ENCODE peak calls at places on chromosomes 12 and 14, in ten cellular contexts. R is psoas muscle, T is HFF-Myc, O is HFFc6, M is cardiac fibroblast, W is gastrocnemius medialis, L is WTC11, V is astrocyte of the spinal cord, Y is GM20000, G is cardiac muscle cell. K is an unnamed sample.

GRCh38 chr14:38107216-38107631 is 100.5 kb upstream of the SSTR1 start:
- DNase-seq in R (no peak), T (no peak), O (no peak), M (no peak), W (no peak), L (no peak), V (no peak), Y (no peak), G (no peak), K (no peak)

GRCh38 chr14:63677891-63678379 is 36.3 kb upstream of the WDR89 start:
- DNase-seq in R (no peak), T (peak; percentile 61), O (peak; percentile 96), M (peak; percentile 59), W (no peak), L (no peak), V (peak; percentile 35), Y (no peak), G (peak; percentile 44), K (no peak)

GRCh38 chr12:49632986-49633702 is 9.8 kb downstream of the PRPF40B start:
- DNase-seq in R (no peak), T (no peak), O (no peak), M (no peak), W (no peak), L (no peak), V (no peak), Y (no peak), G (no peak), K (no peak)

GRCh38 chr14:23183076-23183475 is 384 bp downstream of the SLC7A8 start:
- DNase-seq in R (no peak), T (no peak), O (no peak), M (no peak), W (no peak), L (no peak), V (peak; percentile 14), Y (no peak), G (no peak), K (no peak)

GRCh38 chr12:80632835-80633234 is 74.6 kb upstream of the MYF6 start:
- DNase-seq in R (no peak), T (no peak), O (no peak), M (peak; percentile 37), W (peak; percentile 30), L (peak; percentile 70), V (peak; percentile 9), Y (peak; percentile 4), G (no peak), K (peak; percentile 40)

GRCh38 chr14:102933618-102934231 is 11.3 kb downstream of the AMN start:
- DNase-seq in R (no peak), T (no peak), O (no peak), M (no peak), W (no peak), L (no peak), V (no peak), Y (no peak), G (no peak), K (no peak)

GRCh38 chr12:60265741-60266140 is 669.9 kb downstream of the SLC16A7 start:
- DNase-seq in R (no peak), T (no peak), O (no peak), M (no peak), W (no peak), L (no peak), V (no peak), Y (no peak), G (no peak), K (peak; percentile 1)

GRCh38 chr12:44812062-44812461 is 64.1 kb downstream of the NELL2 start:
- DNase-seq in R (no peak), T (peak; percentile 7), O (no peak), M (no peak), W (no peak), L (no peak), V (no peak), Y (peak; percentile 10), G (no peak), K (peak; percentile 21)

GRCh38 chr12:79935624-79936040 is 735 bp upstream of the PPP1R12A start:
- DNase-seq in R (no peak), T (no peak), O (peak; percentile 16), M (no peak), W (no peak), L (no peak), V (peak; percentile 67), Y (peak; percentile 9), G (no peak), K (no peak)

GRCh38 chr12:58225067-58225877 is 283.9 kb downstream of the ATP23 start:
- DNase-seq in R (no peak), T (no peak), O (no peak), M (no peak), W (no peak), L (no peak), V (no peak), Y (no peak), G (no peak), K (no peak)
- TF ChIP-seq CTCF in R (no peak), T (no peak), O (no peak), M (no peak), W (no peak), L (no peak), V (no peak), Y (no peak), G (no peak), K (no peak)

GRCh38 chr12:24027352-24027751 is 77.9 kb upstream of the SOX5 start:
- DNase-seq in R (no peak), T (no peak), O (no peak), M (no peak), W (no peak), L (no peak), V (no peak), Y (no peak), G (no peak), K (no peak)
- TF ChIP-seq CTCF in R (no peak), T (no peak), O (no peak), M (no peak), W (no peak), L (no peak), V (no peak), Y (no peak), G (no peak), K (no peak)

DNA sequence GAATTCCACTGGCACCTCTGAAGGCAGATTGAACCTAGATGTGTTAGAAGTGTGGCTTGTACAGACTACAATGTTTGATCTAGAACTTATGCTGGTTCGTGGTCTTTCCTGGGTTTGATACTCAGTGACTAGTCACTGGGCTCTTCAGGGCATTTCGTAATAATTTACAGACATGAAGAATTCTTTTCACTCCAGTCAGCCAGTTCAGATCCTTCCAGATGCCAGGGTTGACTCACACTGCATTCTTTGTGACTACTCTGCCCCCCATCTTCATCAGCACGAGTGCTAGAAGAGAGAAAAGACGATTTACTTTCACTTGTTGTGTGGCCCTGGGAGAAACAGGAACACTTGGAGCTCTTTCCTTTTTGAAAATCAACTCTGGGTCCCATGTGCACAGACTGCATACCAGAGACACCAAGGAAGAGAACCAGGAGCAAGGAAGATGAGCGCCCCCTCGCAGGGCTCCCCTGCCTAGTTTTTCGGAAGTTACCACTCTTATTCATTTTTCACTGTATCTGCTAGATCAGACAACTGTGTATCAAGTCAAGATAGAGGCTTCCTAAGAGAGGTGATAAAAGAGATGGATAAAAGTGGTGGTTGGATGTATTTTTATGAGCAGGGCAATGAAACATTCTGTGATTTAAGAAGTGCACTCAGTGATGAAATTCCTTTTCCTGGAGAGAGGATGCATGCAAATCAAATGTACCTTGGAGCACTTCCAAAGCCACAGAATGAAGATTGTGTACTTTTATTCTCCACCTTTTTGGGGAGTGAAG is 33.5 kb upstream of the EVL start:
- DNase-seq in R (peak; percentile 28), T (peak; percentile 93), O (peak; percentile 97), M (peak; percentile 99), W (peak; percentile 51), L (no peak), V (peak; percentile 97), Y (no peak), G (peak; percentile 98), K (peak; percentile 99)
- TF ChIP-seq CTCF in R (no peak), T (no peak), O (peak; percentile 57), M (no peak), W (no peak), L (no peak), V (no peak), Y (no peak), G (peak; percentile 22), K (no peak)

GRCh38 chr14:101535232-101535631 is 26.1 kb upstream of the DIO3 start:
- DNase-seq in R (no peak), T (no peak), O (no peak), M (no peak), W (no peak), L (no peak), V (no peak), Y (no peak), G (no peak), K (no peak)
- TF ChIP-seq CTCF in R (no peak), T (no peak), O (no peak), M (no peak), W (no peak), L (no peak), V (no peak), Y (no peak), G (no peak), K (no peak)

GRCh38 chr12:92784795-92785562 is 82.2 kb downstream of the PLEKHG7 start:
- DNase-seq in R (no peak), T (peak; percentile 80), O (peak; percentile 77), M (peak; percentile 84), W (no peak), L (no peak), V (peak; percentile 87), Y (peak; percentile 57), G (peak; percentile 87), K (peak; percentile 80)
- TF ChIP-seq CTCF in R (peak; percentile 66), T (peak; percentile 40), O (peak; percentile 79), M (peak; percentile 48), W (peak; percentile 67), L (peak; percentile 23), V (peak; percentile 46), Y (no peak), G (peak; percentile 50), K (peak; percentile 49)

K was measured in MCF 10A.